ENCODE peak calls at places on chromosomes 6 and 20, in nine cellular contexts. V is sigmoid colon, I is aorta, T is epithelial cell of esophagus, X is AG04450, R is uterus, L is psoas muscle, M is adrenal gland, Y is PC-3. D is an unnamed sample.

GRCh38 chr6:79042088-79042798 is 35.8 kb downstream of the PHIP start:
- DNase-seq in M (no peak), X (no peak), I (no peak), R (no peak), T (no peak), L (no peak), V (no peak), Y (no peak), D (no peak)

GRCh38 chr6:168050225-168050796 is 28.7 kb downstream of the FRMD1 start:
- DNase-seq in T (no peak), R (no peak), X (no peak), I (peak; percentile 69), M (no peak), L (no peak), V (no peak), Y (no peak), D (no peak)

GRCh38 chr6:151065027-151065815 is 174.5 kb upstream of the AKAP12 start:
- DNase-seq in M (no peak), X (no peak), V (no peak), T (no peak), Y (no peak), R (no peak), L (no peak), I (no peak), D (no peak)

GRCh38 chr6:107228754-107229153 is 113.4 kb upstream of the BEND3 start:
- DNase-seq in R (no peak), Y (peak; percentile 15), X (no peak), T (peak; percentile 64), I (no peak), V (no peak), L (no peak), M (no peak), D (no peak)

GRCh38 chr6:14025160-14025559 is 92.4 kb upstream of the CD83 start:
- DNase-seq in R (no peak), X (no peak), I (no peak), M (no peak), T (no peak), V (no peak), Y (no peak), L (no peak), D (no peak)

GRCh38 chr6:122753688-122754056 is 25.8 kb upstream of the FABP7 start:
- DNase-seq in L (no peak), T (no peak), M (peak; percentile 29), X (no peak), R (no peak), Y (no peak), V (no peak), I (no peak), D (peak; percentile 1)

GRCh38 chr6:2988426-2989331 is 11.0 kb upstream of the NQO2 start:
- DNase-seq in T (peak; percentile 86), M (peak; percentile 97), Y (peak; percentile 96), L (peak; percentile 94), R (peak; percentile 89), I (peak; percentile 97), X (peak; percentile 54), V (peak; percentile 95), D (peak; percentile 92)

GRCh38 chr6:25036461-25036860 is 100.7 kb upstream of the RIPOR2 start:
- DNase-seq in L (no peak), T (no peak), Y (no peak), R (no peak), I (no peak), V (no peak), M (no peak), X (no peak), D (no peak)

GRCh38 chr6:72533601-72534000 is 88.3 kb upstream of the KCNQ5 start:
- DNase-seq in M (no peak), T (no peak), R (no peak), L (no peak), I (no peak), Y (peak; percentile 30), X (no peak), V (no peak), D (peak; percentile 40)

GRCh38 chr6:15662246-15663056 is at the start of gene DTNBP1:
- DNase-seq in V (peak; percentile 87), R (peak; percentile 73), X (no peak), L (peak; percentile 91), Y (peak; percentile 60), M (peak; percentile 68), T (peak; percentile 64), I (peak; percentile 96), D (peak; percentile 20)

GRCh38 chr20:21826946-21827345 is 121.5 kb downstream of the PAX1 start:
- DNase-seq in L (no peak), Y (no peak), X (no peak), T (no peak), R (no peak), M (no peak), V (no peak), I (no peak), D (no peak)

GRCh38 chr20:25040438-25040831 is 17.5 kb downstream of the ACSS1 start:
- DNase-seq in L (no peak), R (peak; percentile 79), X (peak; percentile 46), I (no peak), M (peak; percentile 23), V (peak; percentile 95), Y (peak; percentile 45), T (no peak), D (peak; percentile 86)

GRCh38 chr6:48564036-48564820 is 453.2 kb upstream of the PTCHD4 start:
- DNase-seq in M (no peak), Y (no peak), V (no peak), I (peak; percentile 32), L (peak; percentile 11), T (no peak), X (no peak), R (no peak), D (no peak)

GRCh38 chr6:75287424-75287823 is 2.8 kb upstream of the TMEM30A start:
- DNase-seq in T (no peak), Y (no peak), L (no peak), R (no peak), X (no peak), I (no peak), V (no peak), M (no peak), D (no peak)

GRCh38 chr6:91442342-91442741 is 855.5 kb upstream of the MAP3K7 start:
- DNase-seq in T (no peak), Y (no peak), M (no peak), V (no peak), I (no peak), R (no peak), X (no peak), L (no peak), D (no peak)

GRCh38 chr20:54257090-54257816 is 49.4 kb downstream of the PFDN4 start:
- DNase-seq in L (no peak), M (peak; percentile 36), V (no peak), Y (peak; percentile 93), T (peak; percentile 96), R (peak; percentile 17), I (no peak), X (peak; percentile 89), D (peak; percentile 84)

GRCh38 chr6:167578371-167578901 is 248.3 kb upstream of the AFDN start:
- DNase-seq in X (no peak), R (no peak), I (no peak), L (no peak), V (peak; percentile 44), M (no peak), Y (no peak), T (no peak), D (no peak)

GRCh38 chr20:44448753-44449546 is 26.7 kb upstream of the TTPAL start:
- DNase-seq in V (no peak), I (peak; percentile 39), T (peak; percentile 39), M (peak; percentile 38), R (no peak), L (no peak), Y (peak; percentile 28), X (no peak), D (no peak)

GRCh38 chr20:19976595-19977372 is 40.4 kb upstream of the NAA20 start:
- DNase-seq in R (peak; percentile 72), Y (peak; percentile 82), V (peak; percentile 84), L (peak; percentile 67), X (no peak), I (peak; percentile 90), T (peak; percentile 78), M (peak; percentile 55), D (peak; percentile 88)
- H3K4me3 ChIP-seq in R (peak overlapping the region; percentile 62), Y (peak overlapping the region; percentile 87), V (peak overlapping the region; percentile 58), L (peak overlapping the region; percentile 64), X (peak overlapping the region; percentile 99), I (peak overlapping the region; percentile 79), T (peak overlapping the region; percentile 93), M (peak overlapping the region; percentile 68), D (peak overlapping the region; percentile 98)

GRCh38 chr6:43703512-43704429 is 16.2 kb upstream of the MRPS18A start:
- DNase-seq in V (no peak), Y (no peak), R (no peak), L (no peak), M (no peak), X (no peak), T (no peak), I (peak; percentile 4), D (no peak)

GRCh38 chr6:43699564-43700186 is 12.1 kb upstream of the MRPS18A start:
- DNase-seq in Y (peak; percentile 75), R (no peak), T (peak; percentile 81), L (no peak), I (no peak), M (no peak), X (no peak), V (no peak), D (no peak)

GRCh38 chr6:43702522-43703440 is 15.2 kb upstream of the MRPS18A start:
- DNase-seq in R (peak; percentile 96), X (peak; percentile 61), T (peak; percentile 95), I (peak; percentile 95), L (peak; percentile 96), M (peak; percentile 96), V (peak; percentile 96), Y (peak; percentile 93), D (peak; percentile 93)

GRCh38 chr6:43698584-43699349 is 11.2 kb upstream of the MRPS18A start:
- DNase-seq in T (no peak), M (peak; percentile 76), X (no peak), I (no peak), R (peak; percentile 61), Y (no peak), V (no peak), L (peak; percentile 92), D (peak; percentile 19)

GRCh38 chr6:43702147-43702521 is 14.5 kb upstream of the MRPS18A start:
- DNase-seq in L (no peak), M (no peak), I (no peak), T (no peak), X (no peak), R (no peak), Y (no peak), V (no peak), D (no peak)
- H3K4me3 ChIP-seq in L (no peak overlapping the region), M (no peak overlapping the region), I (no peak overlapping the region), T (no peak overlapping the region), X (no peak overlapping the region), R (no peak overlapping the region), Y (no peak overlapping the region), V (no peak overlapping the region), D (no peak overlapping the region)

GRCh38 chr6:42710316-42710715 is 12.1 kb downstream of the PRPH2 start:
- DNase-seq in V (no peak), I (peak; percentile 54), L (no peak), T (no peak), M (no peak), R (no peak), X (no peak), Y (no peak), D (no peak)
- H3K4me3 ChIP-seq in V (no peak overlapping the region), I (no peak overlapping the region), L (no peak overlapping the region), T (no peak overlapping the region), M (no peak overlapping the region), R (no peak overlapping the region), X (no peak overlapping the region), Y (no peak overlapping the region), D (no peak overlapping the region)

DNA sequence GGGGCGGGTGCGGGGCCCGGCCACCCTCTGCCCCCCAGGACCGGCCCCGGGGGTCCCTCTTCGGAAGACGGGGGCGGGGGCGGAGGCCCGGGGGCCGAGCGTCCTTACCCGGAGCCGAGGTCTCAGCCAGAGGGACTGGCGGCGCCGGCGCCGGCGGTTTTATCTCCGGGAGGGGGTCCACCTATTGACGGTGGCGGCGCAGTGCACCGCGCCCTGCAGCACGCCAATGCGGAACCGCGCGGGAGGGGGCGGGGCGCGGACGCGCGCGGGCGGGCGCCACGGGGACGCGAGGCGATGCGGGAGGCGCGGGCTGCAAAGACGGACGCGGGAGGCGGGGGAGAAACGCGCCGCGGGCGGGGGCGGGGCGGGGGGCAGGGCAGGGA is at the start of gene EEF1A2:
- DNase-seq in I (peak; percentile 80), Y (peak; percentile 62), M (peak; percentile 39), X (no peak), T (no peak), V (peak; percentile 58), L (peak; percentile 91), R (no peak), D (no peak)
- H3K4me3 ChIP-seq in I (peak within 1 kb of the TSS; percentile 18), Y (peak within 1 kb of the TSS; percentile 84), M (peak within 1 kb of the TSS; percentile 74), X (peak within 1 kb of the TSS; percentile 25), T (no peak within 1 kb of the TSS), V (peak within 1 kb of the TSS; percentile 46), L (peak within 1 kb of the TSS; percentile 75), R (peak within 1 kb of the TSS; percentile 22), D (no peak within 1 kb of the TSS)